ENCODE peak calls at places on chromosomes 7 and 10, in four cellular contexts. G is hippocampal formation; I is progenitor cell of endocrine pancreas; N is naive thymus-derived CD8-positive, alpha-beta T cell. V is an unnamed sample.
A peak's percentile ranks its signal among the peaks of the same experiment; 100 is the strongest.

GRCh38 chr7:27160147-27160545 is 3.7 kb upstream of the HOXA7 start:
- DNase-seq in N (no peak), G (no peak), I (no peak), V (no peak)

GRCh38 chr7:110003827-110004226 is 1087.1 kb upstream of the LRRN3 start:
- DNase-seq in G (no peak), N (no peak), I (no peak), V (no peak)

GRCh38 chr7:67758551-67758950 is 761.9 kb downstream of the TYW1 start:
- DNase-seq in N (no peak), I (no peak), G (no peak), V (no peak)

GRCh38 chr10:17675638-17676037 is 31.7 kb downstream of the STAM start:
- DNase-seq in N (no peak), G (no peak), I (no peak), V (no peak)

GRCh38 chr10:89540550-89540949 is 5.2 kb upstream of the SLC16A12 start:
- DNase-seq in G (no peak), N (no peak), I (no peak), V (no peak)

GRCh38 chr7:2001601-2002442 is 230.9 kb downstream of the MAD1L1 start:
- DNase-seq in G (no peak), I (no peak), N (no peak), V (no peak)

GRCh38 chr10:7913122-7913872 is 95.0 kb downstream of the TAF3 start:
- DNase-seq in I (no peak), N (no peak), G (no peak), V (no peak)

GRCh38 chr10:100148353-100149211 is 37.2 kb downstream of the ERLIN1 start:
- DNase-seq in G (no peak), N (no peak), I (no peak), V (no peak)

GRCh38 chr10:93309062-93309461 is 173.1 kb downstream of the MYOF start:
- DNase-seq in I (no peak), N (no peak), G (no peak), V (no peak)

GRCh38 chr10:7826971-7827370 is 8.7 kb downstream of the TAF3 start:
- DNase-seq in G (no peak), I (no peak), N (no peak), V (no peak)

GRCh38 chr10:4767033-4767814 is 58.8 kb upstream of the AKR1E2 start:
- DNase-seq in G (peak; percentile 8), I (no peak), N (no peak), V (no peak)

GRCh38 chr7:45656431-45656830 is 82.3 kb downstream of the ADCY1 start:
- DNase-seq in I (no peak), N (no peak), G (no peak), V (peak; percentile 26)

GRCh38 chr10:94036664-94037033 is 42.9 kb downstream of the PLCE1 start:
- DNase-seq in G (no peak), I (no peak), N (no peak), V (no peak)

GRCh38 chr10:86306628-86307278 is 59.8 kb downstream of the GRID1 start:
- DNase-seq in G (no peak), N (no peak), I (peak; percentile 57), V (no peak)

GRCh38 chr7:73439305-73439704 is 5.7 kb downstream of the FZD9 start:
- DNase-seq in N (no peak), G (no peak), I (no peak), V (no peak)

GRCh38 chr7:99141756-99142726 is 1.9 kb downstream of the SMURF1 start:
- DNase-seq in N (peak; percentile 49), I (no peak), G (no peak), V (peak; percentile 68)

GRCh38 chr7:2537981-2538851 is 17.1 kb downstream of the BRAT1 start:
- DNase-seq in N (no peak), I (no peak), G (no peak), V (no peak)

GRCh38 chr10:29895436-29895835 is 163.9 kb downstream of the JCAD start:
- DNase-seq in N (no peak), G (no peak), I (no peak), V (no peak)

GRCh38 chr7:35463176-35463575 is 209.3 kb upstream of the TBX20 start:
- DNase-seq in N (no peak), G (no peak), I (no peak), V (no peak)

GRCh38 chr7:134710854-134711624 is 64.4 kb downstream of the BPGM start:
- DNase-seq in G (no peak), N (peak; percentile 26), I (no peak), V (no peak)

GRCh38 chr10:133039107-133039822 is 48.5 kb upstream of the ADGRA1 start:
- DNase-seq in N (no peak), G (no peak), I (no peak), V (no peak)

GRCh38 chr10:78545756-78546155 is 512.1 kb downstream of the RPS24 start:
- DNase-seq in G (no peak), N (no peak), I (no peak), V (no peak)

GRCh38 chr10:114403545-114404161 is 649 bp downstream of the AFAP1L2 start:
- DNase-seq in I (no peak), N (no peak), G (no peak), V (no peak)

GRCh38 chr7:51028128-51028830 is 245.6 kb upstream of the GRB10 start:
- DNase-seq in N (no peak), G (no peak), I (no peak), V (peak; percentile 29)

GRCh38 chr7:47327306-47327697 is 254.6 kb downstream of the TNS3 start:
- DNase-seq in N (no peak), I (no peak), G (peak; percentile 32), V (peak; percentile 33)

GRCh38 chr10:103350522-103351260 is at the start of gene PCGF6:
- DNase-seq in N (peak; percentile 58), I (peak; percentile 87), G (peak; percentile 54), V (peak; percentile 86)

GRCh38 chr7:155581954-155582353 is 35.6 kb upstream of the CNPY1 start:
- DNase-seq in N (no peak), I (no peak), G (no peak), V (no peak)

GRCh38 chr7:5633161-5634106 is 148.0 kb downstream of the RNF216 start:
- DNase-seq in N (no peak), G (no peak), I (no peak), V (no peak)

V was measured in left lobe of liver.